ENCODE peak calls at places on chromosomes 13 and 19, in six cellular contexts. G is activated CD4-positive, alpha-beta T cell treated with anti-CD3 and anti-CD28 coated beads for 1 hour; R is NCI-H1105 treated with DMSO at 0.1 percent for 48 hours; C is NCI-H774; T is Daoy; U is NCI-H2029. V is an unnamed sample.

GRCh38 chr19:39403331-39404312 is 3.0 kb upstream of the ZFP36 start:
- DNase-seq in G (peak; percentile 95), R (no peak), C (no peak), T (peak; percentile 93), U (peak; percentile 71), V (peak; percentile 76)

GRCh38 chr13:34076943-34077703 is 259.2 kb downstream of the RFC3 start:
- DNase-seq in G (no peak), R (peak; percentile 48), C (no peak), T (no peak), U (no peak), V (peak; percentile 13)

GRCh38 chr13:23384111-23384510 is 49.4 kb downstream of the SACS start:
- DNase-seq in G (no peak), R (no peak), C (no peak), T (peak; percentile 51), U (no peak), V (peak; percentile 55)

GRCh38 chr19:16233836-16234551 is 36.3 kb downstream of the AP1M1 start:
- DNase-seq in G (no peak), R (no peak), C (no peak), T (no peak), U (no peak), V (no peak)

GRCh38 chr13:44668707-44669106 is 92.6 kb upstream of the TSC22D1 start:
- DNase-seq in G (no peak), R (no peak), C (no peak), T (no peak), U (no peak), V (no peak)

GRCh38 chr19:47765522-47766358 is 12.8 kb upstream of the SELENOW start:
- DNase-seq in G (no peak), R (peak; percentile 14), C (peak; percentile 11), T (peak; percentile 71), U (peak; percentile 33), V (no peak)

GRCh38 chr19:33201473-33201872 is 7.3 kb downstream of the LRP3 start:
- DNase-seq in G (no peak), R (no peak), C (no peak), T (no peak), U (no peak), V (no peak)

GRCh38 chr13:64579331-64579730 is 2650.8 kb downstream of the PCDH9 start:
- DNase-seq in G (no peak), R (peak; percentile 40), C (no peak), T (no peak), U (no peak), V (no peak)

GRCh38 chr13:113663934-113664333 is 3.1 kb upstream of the GRK1 start:
- DNase-seq in G (no peak), R (no peak), C (no peak), T (no peak), U (no peak), V (no peak)

GRCh38 chr13:49830721-49831120 is 38.2 kb upstream of the KPNA3 start:
- DNase-seq in G (no peak), R (no peak), C (no peak), T (no peak), U (no peak), V (no peak)

GRCh38 chr19:19226204-19226603 is 14.4 kb downstream of the NCAN start:
- DNase-seq in G (no peak), R (no peak), C (no peak), T (no peak), U (no peak), V (no peak)

GRCh38 chr19:42121666-42122069 is 10.6 kb downstream of the POU2F2 start:
- DNase-seq in G (peak; percentile 74), R (no peak), C (no peak), T (peak; percentile 98), U (no peak), V (peak; percentile 75)

GRCh38 chr13:109389892-109390345 is 396.5 kb downstream of the IRS2 start:
- DNase-seq in G (no peak), R (no peak), C (no peak), T (no peak), U (no peak), V (no peak)

GRCh38 chr13:108609353-108609752 is 20.1 kb upstream of the MYO16 start:
- DNase-seq in G (no peak), R (peak; percentile 27), C (no peak), T (no peak), U (no peak), V (no peak)

GRCh38 chr19:16532440-16533273 is 9.6 kb downstream of the CHERP start:
- DNase-seq in G (no peak), R (no peak), C (no peak), T (no peak), U (no peak), V (no peak)

V was measured in germinal center.